ENCODE peak calls at places on chromosome 18, in six cellular contexts. N is AG08396, W is GM23248, Z is adipocyte, M is WTC11, P is amniotic epithelial cell. K is an unnamed sample.

GRCh38 chr18:26429535-26429934 is 118.8 kb downstream of the KCTD1 start:
- DNase-seq in N (peak; percentile 76), W (peak; percentile 93), P (peak; percentile 86), Z (peak; percentile 91), M (no peak), K (peak; percentile 83)

GRCh38 chr18:23108496-23108895 is 26.8 kb upstream of the CABLES1 start:
- DNase-seq in N (no peak), M (no peak), Z (no peak), P (no peak), W (peak; percentile 46), K (no peak)

GRCh38 chr18:62438402-62438801 is 84.4 kb upstream of the ZCCHC2 start:
- DNase-seq in P (no peak), W (no peak), N (no peak), Z (no peak), M (no peak), K (no peak)

GRCh38 chr18:10450986-10451385 is 3.4 kb upstream of the APCDD1 start:
- DNase-seq in P (no peak), N (no peak), W (no peak), M (no peak), Z (no peak), K (no peak)

GRCh38 chr18:79792988-79793355 is 4.8 kb upstream of the KCNG2 start:
- DNase-seq in W (no peak), Z (no peak), P (no peak), N (no peak), M (no peak), K (no peak)

GRCh38 chr18:74360852-74361640 is 45.4 kb downstream of the C18orf63 start:
- DNase-seq in Z (no peak), M (no peak), N (no peak), P (no peak), W (no peak), K (no peak)

GRCh38 chr18:54004828-54005227 is 219.6 kb downstream of the MBD2 start:
- DNase-seq in N (no peak), M (peak; percentile 49), W (peak; percentile 28), Z (no peak), P (no peak), K (no peak)

GRCh38 chr18:32530947-32531651 is 60.4 kb upstream of the GAREM1 start:
- DNase-seq in P (peak; percentile 97), W (peak; percentile 25), M (no peak), N (no peak), Z (peak; percentile 16), K (no peak)

GRCh38 chr18:58168221-58168620 is 124.2 kb downstream of the NEDD4L start:
- DNase-seq in N (no peak), P (no peak), M (no peak), W (no peak), Z (no peak), K (no peak)

GRCh38 chr18:10660485-10660884 is 134.7 kb downstream of the NAPG start:
- DNase-seq in M (no peak), N (peak; percentile 47), W (peak; percentile 79), Z (peak; percentile 64), P (peak; percentile 52), K (no peak)

GRCh38 chr18:44090453-44090852 is 590.2 kb upstream of the SETBP1 start:
- DNase-seq in W (no peak), Z (no peak), M (no peak), N (no peak), P (no peak), K (no peak)

GRCh38 chr18:21725201-21725600 is 15.4 kb upstream of the MIB1 start:
- DNase-seq in W (no peak), N (no peak), M (no peak), Z (no peak), P (no peak), K (no peak)

GRCh38 chr18:49250819-49251388 is 209.5 kb downstream of the DYM start:
- DNase-seq in N (no peak), M (no peak), W (peak; percentile 40), Z (peak; percentile 51), P (peak; percentile 31), K (peak; percentile 23)

GRCh38 chr18:79780547-79780946 is 17.2 kb upstream of the KCNG2 start:
- DNase-seq in M (no peak), P (no peak), W (no peak), N (no peak), Z (no peak), K (no peak)

GRCh38 chr18:48829443-48830149 is 121.2 kb downstream of the SMAD7 start:
- DNase-seq in P (no peak), W (no peak), Z (no peak), M (peak; percentile 54), N (no peak), K (no peak)

GRCh38 chr18:56541340-56541739 is 97.1 kb downstream of the TXNL1 start:
- DNase-seq in M (no peak), W (no peak), Z (no peak), N (no peak), P (no peak), K (no peak)

GRCh38 chr18:62018034-62018760 is 125.4 kb upstream of the RNF152 start:
- DNase-seq in N (peak; percentile 78), M (no peak), Z (peak; percentile 99), W (peak; percentile 77), P (peak; percentile 15), K (peak; percentile 68)

GRCh38 chr18:76922107-76922506 is 99.8 kb downstream of the ZNF236 start:
- DNase-seq in M (peak; percentile 62), Z (no peak), P (peak; percentile 24), W (peak; percentile 79), N (peak; percentile 58), K (peak; percentile 7)

GRCh38 chr18:78138993-78139496 is 840.6 kb upstream of the SALL3 start:
- DNase-seq in Z (no peak), M (no peak), N (no peak), P (no peak), W (no peak), K (no peak)

GRCh38 chr18:46179306-46179705 is 75.1 kb downstream of the HAUS1 start:
- DNase-seq in P (no peak), M (no peak), W (no peak), Z (no peak), N (no peak), K (no peak)

GRCh38 chr18:78740876-78741275 is 238.7 kb upstream of the SALL3 start:
- DNase-seq in Z (no peak), W (no peak), M (no peak), P (no peak), N (no peak), K (no peak)

GRCh38 chr18:23835076-23835475 is 145.8 kb downstream of the LAMA3 start:
- DNase-seq in N (no peak), Z (peak; percentile 8), W (peak; percentile 74), P (peak; percentile 59), M (no peak), K (peak; percentile 6)

GRCh38 chr18:35158728-35159443 is 81.9 kb upstream of the ZNF397 start:
- DNase-seq in P (no peak), M (no peak), W (no peak), Z (no peak), N (no peak), K (no peak)

GRCh38 chr18:38241736-38242135 is 676.1 kb upstream of the CELF4 start:
- DNase-seq in W (peak; percentile 0), Z (no peak), M (no peak), N (no peak), P (no peak), K (no peak)

GRCh38 chr18:62996552-62996951 is 281.2 kb downstream of the PHLPP1 start:
- DNase-seq in P (no peak), M (no peak), N (no peak), Z (no peak), W (no peak), K (no peak)

K was measured in HFFc6.